ENCODE peak calls at places on chromosomes 6 and 20, in six cellular contexts. M is fibroblast of lung, C is IMR-90, T is right lobe of liver, D is GM23338, I is prostate gland. S is an unnamed sample.

GRCh38 chr20:56820984-56821383 is 191.9 kb downstream of the TFAP2C start:
- DNase-seq in D (peak; percentile 40), C (no peak), T (no peak), I (no peak), M (no peak), S (no peak)

GRCh38 chr6:56890683-56891429 is 64.1 kb upstream of the BEND6 start:
- DNase-seq in M (peak; percentile 93), C (peak; percentile 97), T (no peak), D (no peak), I (no peak), S (no peak)

GRCh38 chr6:137878810-137879285 is 11.8 kb downstream of the TNFAIP3 start:
- DNase-seq in I (peak; percentile 19), M (no peak), D (peak; percentile 92), T (no peak), C (no peak), S (peak; percentile 73)

GRCh38 chr20:46230811-46231282 is 77.5 kb downstream of the CDH22 start:
- DNase-seq in D (peak; percentile 85), C (peak; percentile 24), I (no peak), M (peak; percentile 19), T (no peak), S (no peak)

GRCh38 chr20:11919046-11919445 is 1.4 kb downstream of the BTBD3 start:
- DNase-seq in T (no peak), M (peak; percentile 61), D (peak; percentile 22), I (peak; percentile 45), C (peak; percentile 47), S (peak; percentile 56)

GRCh38 chr6:12266571-12266970 is 23.6 kb upstream of the EDN1 start:
- DNase-seq in C (peak; percentile 77), I (no peak), D (no peak), M (peak; percentile 12), T (no peak), S (no peak)

GRCh38 chr6:126093108-126093507 is 106.8 kb downstream of the TRMT11 start:
- DNase-seq in C (no peak), D (no peak), I (no peak), T (no peak), M (no peak), S (no peak)

GRCh38 chr6:158168054-158168303 is at the start of gene SERAC1:
- DNase-seq in M (no peak), T (no peak), D (no peak), C (no peak), I (no peak), S (no peak)

GRCh38 chr6:145373826-145374225 is 361.5 kb downstream of the EPM2A start:
- DNase-seq in C (no peak), D (no peak), T (no peak), M (no peak), I (no peak), S (no peak)

DNA sequence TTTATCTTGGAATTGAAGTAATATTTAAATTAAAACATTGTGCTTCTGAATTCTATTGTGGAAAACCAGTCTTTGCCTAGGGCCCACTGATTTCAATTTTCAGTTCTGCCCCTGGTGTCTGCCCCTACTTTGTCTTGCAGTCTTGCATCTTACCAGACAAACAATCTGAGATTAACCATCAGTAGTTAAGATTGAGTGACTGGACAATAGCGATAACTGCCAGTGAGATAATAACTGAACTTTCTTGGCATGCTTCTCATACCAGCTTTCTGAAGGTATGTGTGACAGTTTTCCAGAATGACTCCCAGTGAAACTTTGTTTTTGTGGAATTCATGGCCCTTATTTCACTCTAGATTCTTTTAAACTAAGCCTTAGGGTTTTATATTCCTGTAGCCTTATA is 53.5 kb downstream of the KCNQ5 start:
- DNase-seq in T (no peak), D (no peak), M (no peak), I (no peak), C (no peak), S (no peak)
- H3K4me1 ChIP-seq in T (no peaks in the 10 kb centered on the region), D (no peaks in the 10 kb centered on the region), M (no peaks in the 10 kb centered on the region), I (no peaks in the 10 kb centered on the region), C (no peaks in the 10 kb centered on the region), S (no peaks in the 10 kb centered on the region)

GRCh38 chr6:169454204-169454871 is 200.7 kb upstream of the THBS2 start:
- DNase-seq in M (peak; percentile 88), I (no peak), T (no peak), D (no peak), C (peak; percentile 94), S (no peak)
- H3K27ac ChIP-seq in M (no peak overlapping the region), I (no peak overlapping the region), T (no peak overlapping the region), D (no peak overlapping the region), C (peak overlapping the region; percentile 74), S (no peak overlapping the region)

DNA sequence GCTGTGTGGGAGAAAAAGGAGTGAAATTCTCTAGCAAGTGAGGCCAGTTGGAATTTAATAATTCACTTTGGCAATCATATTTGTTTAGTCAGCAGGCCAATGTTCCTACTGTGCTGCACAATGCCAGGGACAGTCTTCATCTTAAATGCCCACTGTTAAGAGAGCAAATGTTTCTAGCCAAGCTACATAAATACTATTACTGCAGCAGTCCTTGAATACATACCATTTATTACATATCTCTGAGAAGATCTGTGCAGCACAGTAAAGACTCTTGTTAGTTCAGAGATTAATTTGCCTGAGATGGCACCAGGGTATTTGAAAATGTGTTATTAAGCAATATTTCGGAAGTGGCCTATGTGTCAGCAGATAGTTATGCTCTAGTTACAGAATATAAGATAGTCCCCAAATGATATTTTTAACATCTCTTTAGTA is 105.4 kb downstream of the OGFRL1 start:
- DNase-seq in I (no peak), D (no peak), T (no peak), M (peak; percentile 73), C (peak; percentile 63), S (no peak)
- H3K4me1 ChIP-seq in I (no peaks in the 10 kb centered on the region), D (peaks cover 12% of the 10 kb centered on the region), T (peaks cover 32% of the 10 kb centered on the region), M (peaks cover 15% of the 10 kb centered on the region), C (peaks cover 24% of the 10 kb centered on the region), S (peaks cover 4% of the 10 kb centered on the region)

GRCh38 chr6:148295261-148295887 is 47.3 kb upstream of the SASH1 start:
- DNase-seq in D (no peak), I (no peak), T (no peak), M (no peak), C (no peak), S (no peak)
- H3K27ac ChIP-seq in D (no peak overlapping the region), I (no peak overlapping the region), T (no peak overlapping the region), M (no peak overlapping the region), C (no peak overlapping the region), S (no peak overlapping the region)

S was measured in right cardiac atrium.